ENCODE peak calls at places on chromosome 14, in nine cellular contexts. One of them, this sample, is unnamed.

GRCh38 chr14:73644531-73645247 is at the start of gene DNAL1:
- DNase-seq in lower leg skin: peak
- DNase-seq in ovary: peak
- DNase-seq in tibial artery: peak
- DNase-seq in neural progenitor cell: peak
- DNase-seq in lower lobe of right lung: peak
- DNase-seq in suprapubic skin: peak
- DNase-seq in AG09309: peak
- DNase-seq in GM12878: peak
- DNase-seq in this sample: peak

GRCh38 chr14:60861545-60862147 is 119.2 kb downstream of the TRMT5 start:
- DNase-seq in lower leg skin: no peak
- DNase-seq in suprapubic skin: no peak
- DNase-seq in AG09309: no peak
- DNase-seq in lower lobe of right lung: no peak
- DNase-seq in ovary: no peak
- DNase-seq in GM12878: no peak
- DNase-seq in neural progenitor cell: no peak
- DNase-seq in tibial artery: no peak
- DNase-seq in this sample: no peak

GRCh38 chr14:58151701-58152568 is at the start of gene ARMH4:
- DNase-seq in AG09309: peak
- DNase-seq in neural progenitor cell: peak
- DNase-seq in tibial artery: peak
- DNase-seq in ovary: peak
- DNase-seq in GM12878: no peak
- DNase-seq in lower lobe of right lung: peak
- DNase-seq in suprapubic skin: peak
- DNase-seq in lower leg skin: peak
- DNase-seq in this sample: peak

GRCh38 chr14:50607181-50607580 is 47.2 kb downstream of the ATL1 start:
- DNase-seq in GM12878: no peak
- DNase-seq in suprapubic skin: no peak
- DNase-seq in AG09309: peak
- DNase-seq in ovary: no peak
- DNase-seq in tibial artery: no peak
- DNase-seq in lower leg skin: no peak
- DNase-seq in lower lobe of right lung: no peak
- DNase-seq in neural progenitor cell: no peak
- DNase-seq in this sample: peak

GRCh38 chr14:81102217-81102616 is 118.5 kb downstream of the GTF2A1 start:
- DNase-seq in neural progenitor cell: no peak
- DNase-seq in lower leg skin: no peak
- DNase-seq in AG09309: no peak
- DNase-seq in tibial artery: no peak
- DNase-seq in lower lobe of right lung: no peak
- DNase-seq in ovary: no peak
- DNase-seq in GM12878: no peak
- DNase-seq in suprapubic skin: no peak
- DNase-seq in this sample: no peak

GRCh38 chr14:50667491-50668007 is 557 bp downstream of the SAV1 start:
- DNase-seq in suprapubic skin: peak
- DNase-seq in lower leg skin: no peak
- DNase-seq in neural progenitor cell: no peak
- DNase-seq in AG09309: no peak
- DNase-seq in GM12878: no peak
- DNase-seq in ovary: peak
- DNase-seq in lower lobe of right lung: no peak
- DNase-seq in tibial artery: peak
- DNase-seq in this sample: no peak

GRCh38 chr14:37658174-37658573 is 62.7 kb downstream of the TTC6 start:
- DNase-seq in suprapubic skin: no peak
- DNase-seq in tibial artery: no peak
- DNase-seq in AG09309: no peak
- DNase-seq in ovary: no peak
- DNase-seq in neural progenitor cell: no peak
- DNase-seq in GM12878: no peak
- DNase-seq in lower leg skin: no peak
- DNase-seq in lower lobe of right lung: no peak
- DNase-seq in this sample: no peak

GRCh38 chr14:73713804-73714655 is at the start of gene PNMA1:
- DNase-seq in lower leg skin: peak
- DNase-seq in ovary: peak
- DNase-seq in lower lobe of right lung: peak
- DNase-seq in neural progenitor cell: peak
- DNase-seq in AG09309: no peak
- DNase-seq in GM12878: no peak
- DNase-seq in suprapubic skin: peak
- DNase-seq in tibial artery: peak
- DNase-seq in this sample: peak

GRCh38 chr14:55427439-55427838 is 13.0 kb downstream of the TBPL2 start:
- DNase-seq in lower lobe of right lung: no peak
- DNase-seq in AG09309: no peak
- DNase-seq in ovary: no peak
- DNase-seq in neural progenitor cell: no peak
- DNase-seq in tibial artery: no peak
- DNase-seq in GM12878: no peak
- DNase-seq in lower leg skin: no peak
- DNase-seq in suprapubic skin: no peak
- DNase-seq in this sample: no peak

GRCh38 chr14:75876526-75876925 is 105.3 kb downstream of the TGFB3 start:
- DNase-seq in neural progenitor cell: no peak
- DNase-seq in ovary: no peak
- DNase-seq in GM12878: no peak
- DNase-seq in AG09309: no peak
- DNase-seq in suprapubic skin: no peak
- DNase-seq in lower lobe of right lung: no peak
- DNase-seq in lower leg skin: no peak
- DNase-seq in tibial artery: no peak
- DNase-seq in this sample: no peak

GRCh38 chr14:28157289-28157869 is 609.2 kb upstream of the FOXG1 start:
- DNase-seq in AG09309: no peak
- DNase-seq in GM12878: no peak
- DNase-seq in ovary: no peak
- DNase-seq in lower lobe of right lung: no peak
- DNase-seq in tibial artery: no peak
- DNase-seq in neural progenitor cell: no peak
- DNase-seq in lower leg skin: no peak
- DNase-seq in suprapubic skin: no peak
- DNase-seq in this sample: no peak

GRCh38 chr14:96042218-96042930 is 3.2 kb downstream of the C14orf132 start:
- DNase-seq in suprapubic skin: no peak
- DNase-seq in tibial artery: peak
- DNase-seq in AG09309: no peak
- DNase-seq in lower leg skin: no peak
- DNase-seq in lower lobe of right lung: no peak
- DNase-seq in neural progenitor cell: no peak
- DNase-seq in GM12878: no peak
- DNase-seq in ovary: no peak
- DNase-seq in this sample: peak

DNA sequence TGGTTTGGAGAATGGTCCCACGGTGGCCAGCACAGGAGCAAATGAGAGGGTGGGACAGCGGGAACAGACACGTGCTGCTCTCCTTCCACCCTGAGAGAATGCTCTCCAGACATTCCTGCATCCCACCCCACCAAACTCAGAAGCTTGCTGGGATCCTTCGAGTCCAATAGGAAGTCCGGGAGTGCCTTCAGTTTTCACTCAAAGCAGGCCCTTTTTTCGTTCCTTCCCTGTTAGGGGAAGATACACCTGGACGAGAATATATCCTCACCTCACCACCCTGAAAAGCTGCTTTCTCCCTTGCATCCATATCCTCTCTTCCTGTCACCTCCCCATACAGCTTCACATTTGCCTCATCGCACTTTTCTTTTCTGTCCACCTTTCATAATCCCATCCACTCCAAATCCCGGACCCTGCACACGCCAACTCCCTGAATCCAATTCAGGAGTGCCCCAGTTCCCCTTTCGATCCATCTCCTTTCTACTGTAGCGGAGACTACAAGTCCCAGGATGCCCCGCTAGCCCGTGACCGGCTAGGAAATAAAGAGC is 2.4 kb downstream of the TMEM253 start:
- DNase-seq in suprapubic skin: no peak
- DNase-seq in tibial artery: no peak
- DNase-seq in GM12878: no peak
- DNase-seq in neural progenitor cell: no peak
- DNase-seq in lower lobe of right lung: no peak
- DNase-seq in ovary: no peak
- DNase-seq in AG09309: no peak
- DNase-seq in lower leg skin: no peak
- DNase-seq in this sample: no peak
- TF ChIP-seq CTCF in suprapubic skin: no peak
- TF ChIP-seq CTCF in tibial artery: no peak
- TF ChIP-seq CTCF in GM12878: no peak
- TF ChIP-seq CTCF in neural progenitor cell: no peak
- TF ChIP-seq CTCF in lower lobe of right lung: no peak
- TF ChIP-seq CTCF in ovary: no peak
- TF ChIP-seq CTCF in AG09309: no peak
- TF ChIP-seq CTCF in lower leg skin: no peak
- TF ChIP-seq CTCF in this sample: no peak

DNA sequence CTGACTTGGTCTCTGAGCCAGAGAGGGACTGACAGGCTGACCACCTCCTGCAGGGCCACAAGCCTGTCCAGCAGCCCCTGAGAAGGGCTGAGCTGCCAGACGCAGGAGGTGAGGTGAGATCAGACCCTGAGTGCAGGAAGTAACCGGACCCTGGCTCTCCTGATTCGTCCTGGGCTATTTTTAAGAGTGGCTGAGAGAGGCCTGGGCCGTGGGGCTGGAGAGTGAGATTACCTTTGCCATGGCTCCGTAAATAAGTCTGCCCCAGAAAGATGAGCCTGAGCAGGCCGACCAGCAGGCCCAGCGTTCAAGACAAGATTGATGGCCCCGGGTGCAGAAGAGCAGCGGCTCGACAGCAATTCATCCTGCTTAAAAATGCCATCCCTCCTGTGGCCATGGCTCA is 54.2 kb downstream of the SPTB start:
- DNase-seq in AG09309: no peak
- DNase-seq in lower lobe of right lung: no peak
- DNase-seq in neural progenitor cell: no peak
- DNase-seq in ovary: no peak
- DNase-seq in tibial artery: no peak
- DNase-seq in GM12878: no peak
- DNase-seq in lower leg skin: no peak
- DNase-seq in suprapubic skin: no peak
- DNase-seq in this sample: no peak
- H3K4me3 ChIP-seq in AG09309: no peak
- H3K4me3 ChIP-seq in lower lobe of right lung: no peak
- H3K4me3 ChIP-seq in neural progenitor cell: no peak
- H3K4me3 ChIP-seq in ovary: no peak
- H3K4me3 ChIP-seq in tibial artery: no peak
- H3K4me3 ChIP-seq in GM12878: no peak
- H3K4me3 ChIP-seq in lower leg skin: no peak
- H3K4me3 ChIP-seq in suprapubic skin: no peak
- H3K4me3 ChIP-seq in this sample: no peak

DNA sequence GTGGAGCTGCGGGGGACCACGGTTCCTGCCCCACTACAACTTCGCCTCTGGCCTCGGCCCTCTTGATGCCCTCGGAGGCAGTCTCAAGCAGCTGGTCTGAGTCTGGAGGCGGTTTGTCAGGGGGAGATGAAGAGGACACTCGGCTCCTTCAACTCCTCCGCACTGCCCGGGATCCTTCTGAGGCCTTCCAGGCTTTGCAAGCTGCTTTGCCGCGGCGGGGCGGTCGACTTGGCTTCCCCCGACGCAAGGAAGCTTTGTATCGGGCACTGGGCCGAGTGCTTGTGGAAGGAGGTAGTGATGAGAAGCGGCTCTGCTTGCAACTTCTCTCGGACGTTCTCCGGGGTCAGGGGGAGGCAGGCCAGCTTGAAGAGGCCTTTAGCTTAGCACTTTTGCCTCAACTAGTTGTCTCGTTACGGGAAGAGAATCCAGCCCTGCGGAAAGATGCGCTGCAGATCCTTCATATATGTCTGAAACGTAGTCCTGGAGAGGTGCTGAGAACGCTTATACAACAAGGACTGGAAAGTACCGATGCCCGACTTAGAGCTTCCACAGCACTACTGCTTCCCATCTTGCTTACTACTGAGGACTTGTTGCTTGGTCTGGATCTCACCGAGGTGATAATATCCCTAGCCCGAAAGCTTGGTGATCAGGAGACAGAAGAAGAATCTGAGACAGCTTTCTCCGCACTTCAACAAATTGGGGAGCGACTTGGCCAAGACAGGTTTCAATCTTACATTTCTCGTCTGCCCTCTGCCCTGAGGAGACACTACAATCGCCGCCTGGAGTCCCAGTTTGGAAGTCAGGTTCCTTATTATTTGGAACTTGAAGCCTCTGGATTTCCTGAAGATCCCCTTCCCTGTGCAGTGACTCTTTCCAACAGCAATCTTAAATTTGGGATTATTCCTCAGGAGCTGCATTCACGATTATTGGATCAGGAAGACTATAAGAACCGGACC is 861 bp downstream of the TOGARAM1 start:
- DNase-seq in GM12878: no peak
- DNase-seq in neural progenitor cell: peak
- DNase-seq in suprapubic skin: peak
- DNase-seq in ovary: peak
- DNase-seq in lower lobe of right lung: peak
- DNase-seq in lower leg skin: peak
- DNase-seq in tibial artery: peak
- DNase-seq in AG09309: no peak
- DNase-seq in this sample: peak
- TF ChIP-seq CTCF in GM12878: no peak
- TF ChIP-seq CTCF in neural progenitor cell: no peak
- TF ChIP-seq CTCF in suprapubic skin: no peak
- TF ChIP-seq CTCF in ovary: no peak
- TF ChIP-seq CTCF in lower lobe of right lung: no peak
- TF ChIP-seq CTCF in lower leg skin: no peak
- TF ChIP-seq CTCF in tibial artery: no peak
- TF ChIP-seq CTCF in AG09309: no peak
- TF ChIP-seq CTCF in this sample: peak

GRCh38 chr14:88904206-88904647 is 79.8 kb downstream of the TTC8 start:
- DNase-seq in tibial artery: no peak
- DNase-seq in neural progenitor cell: no peak
- DNase-seq in suprapubic skin: no peak
- DNase-seq in ovary: no peak
- DNase-seq in lower lobe of right lung: no peak
- DNase-seq in GM12878: no peak
- DNase-seq in AG09309: no peak
- DNase-seq in lower leg skin: no peak
- DNase-seq in this sample: no peak

GRCh38 chr14:88904864-88905263 is 80.4 kb downstream of the TTC8 start:
- DNase-seq in suprapubic skin: no peak
- DNase-seq in ovary: no peak
- DNase-seq in AG09309: peak
- DNase-seq in GM12878: no peak
- DNase-seq in tibial artery: no peak
- DNase-seq in lower leg skin: no peak
- DNase-seq in neural progenitor cell: no peak
- DNase-seq in lower lobe of right lung: no peak
- DNase-seq in this sample: peak

GRCh38 chr14:88902850-88903249 is 78.4 kb downstream of the TTC8 start:
- DNase-seq in GM12878: no peak
- DNase-seq in ovary: no peak
- DNase-seq in tibial artery: no peak
- DNase-seq in lower lobe of right lung: no peak
- DNase-seq in suprapubic skin: no peak
- DNase-seq in neural progenitor cell: no peak
- DNase-seq in lower leg skin: no peak
- DNase-seq in AG09309: no peak
- DNase-seq in this sample: no peak

GRCh38 chr14:88901199-88901588 is 76.7 kb downstream of the TTC8 start:
- DNase-seq in tibial artery: no peak
- DNase-seq in ovary: no peak
- DNase-seq in GM12878: no peak
- DNase-seq in suprapubic skin: no peak
- DNase-seq in neural progenitor cell: no peak
- DNase-seq in lower leg skin: no peak
- DNase-seq in lower lobe of right lung: no peak
- DNase-seq in AG09309: no peak
- DNase-seq in this sample: no peak

GRCh38 chr14:88901991-88902390 is 77.5 kb downstream of the TTC8 start:
- DNase-seq in lower lobe of right lung: no peak
- DNase-seq in AG09309: no peak
- DNase-seq in ovary: no peak
- DNase-seq in lower leg skin: no peak
- DNase-seq in tibial artery: no peak
- DNase-seq in GM12878: no peak
- DNase-seq in suprapubic skin: no peak
- DNase-seq in neural progenitor cell: no peak
- DNase-seq in this sample: no peak
- H3K4me3 ChIP-seq in lower lobe of right lung: no peak
- H3K4me3 ChIP-seq in AG09309: no peak
- H3K4me3 ChIP-seq in ovary: no peak
- H3K4me3 ChIP-seq in lower leg skin: no peak
- H3K4me3 ChIP-seq in tibial artery: no peak
- H3K4me3 ChIP-seq in GM12878: no peak
- H3K4me3 ChIP-seq in suprapubic skin: no peak
- H3K4me3 ChIP-seq in neural progenitor cell: no peak
- H3K4me3 ChIP-seq in this sample: no peak

This sample was measured in AG10803.